ENCODE peak calls at places on chromosomes 11 and 22, in six cellular contexts. A is DMS153; I is effector memory CD4-positive, alpha-beta T cell; C is epithelial cell of prostate; N is ELR; T is SW480. E is an unnamed sample.
A peak's percentile ranks its signal among the peaks of the same experiment; 100 is the strongest.

GRCh38 chr22:44550666-44551491 is 52.8 kb upstream of the RTL6 start:
- DNase-seq in A (peak; percentile 22), I (no peak), C (peak; percentile 41), N (peak; percentile 86), T (no peak), E (no peak)

GRCh38 chr11:121024989-121025388 is 1.1 kb downstream of the TBCEL start:
- DNase-seq in A (no peak), I (no peak), C (no peak), N (peak; percentile 15), T (no peak), E (peak; percentile 13)

GRCh38 chr11:10659339-10660216 is 34.0 kb downstream of the IRAG1 start:
- DNase-seq in A (no peak), I (no peak), C (no peak), N (peak; percentile 92), T (peak; percentile 91), E (no peak)

GRCh38 chr11:116420770-116421528 is 351.8 kb downstream of the BUD13 start:
- DNase-seq in A (peak; percentile 51), I (no peak), C (peak; percentile 67), N (peak; percentile 19), T (peak; percentile 90), E (peak; percentile 58)

GRCh38 chr11:35796542-35796941 is 134.0 kb downstream of the TRIM44 start:
- DNase-seq in A (no peak), I (no peak), C (no peak), N (peak; percentile 99), T (no peak), E (peak; percentile 74)

GRCh38 chr11:2136952-2137201 is 2.3 kb downstream of the IGF2 start:
- DNase-seq in A (no peak), I (no peak), C (no peak), N (no peak), T (no peak), E (no peak)

GRCh38 chr22:20571531-20572007 is 64.2 kb downstream of the MED15 start:
- DNase-seq in A (no peak), I (peak; percentile 37), C (no peak), N (peak; percentile 59), T (no peak), E (no peak)

GRCh38 chr11:67059671-67060070 is 3.0 kb downstream of the RHOD start:
- DNase-seq in A (no peak), I (no peak), C (no peak), N (no peak), T (no peak), E (no peak)

GRCh38 chr11:10387209-10388083 is 67.6 kb upstream of the AMPD3 start:
- DNase-seq in A (peak; percentile 2), I (no peak), C (no peak), N (no peak), T (no peak), E (no peak)

GRCh38 chr22:44409211-44409648 is 88.8 kb downstream of the RTL6 start:
- DNase-seq in A (no peak), I (no peak), C (no peak), N (no peak), T (no peak), E (no peak)

GRCh38 chr11:36177837-36178236 is 111.4 kb downstream of the COMMD9 start:
- DNase-seq in A (no peak), I (no peak), C (no peak), N (no peak), T (no peak), E (no peak)

GRCh38 chr11:63014408-63015055 is 1.1 kb downstream of the SLC22A8 start:
- DNase-seq in A (no peak), I (no peak), C (no peak), N (no peak), T (no peak), E (no peak)

GRCh38 chr11:130873766-130874165 is 42.5 kb downstream of the SNX19 start:
- DNase-seq in A (no peak), I (no peak), C (no peak), N (peak; percentile 86), T (peak; percentile 24), E (no peak)

GRCh38 chr11:2742201-2742600 is 42.4 kb upstream of the KCNQ1OT1 start:
- DNase-seq in A (no peak), I (no peak), C (no peak), N (no peak), T (no peak), E (no peak)

GRCh38 chr11:33692013-33692504 is 8.6 kb downstream of the C11orf91 start:
- DNase-seq in A (peak; percentile 95), I (no peak), C (peak; percentile 92), N (peak; percentile 98), T (peak; percentile 89), E (no peak)

GRCh38 chr11:27357250-27357649 is 5.8 kb downstream of the CCDC34 start:
- DNase-seq in A (peak; percentile 19), I (no peak), C (no peak), N (no peak), T (no peak), E (no peak)

GRCh38 chr11:94933225-94934130 is 39.9 kb downstream of the CWC15 start:
- DNase-seq in A (no peak), I (no peak), C (no peak), N (peak; percentile 95), T (no peak), E (no peak)

GRCh38 chr11:1835671-1836010 is 851 bp downstream of the SYT8 start:
- DNase-seq in A (no peak), I (no peak), C (no peak), N (no peak), T (no peak), E (no peak)

GRCh38 chr22:18067548-18068341 is 10.0 kb upstream of the PEX26 start:
- DNase-seq in A (no peak), I (no peak), C (no peak), N (no peak), T (no peak), E (no peak)

GRCh38 chr22:20174785-20175596 is 24.1 kb upstream of the CCDC188 start:
- DNase-seq in A (no peak), I (no peak), C (no peak), N (peak; percentile 37), T (no peak), E (no peak)

E was measured in keratinocyte.